ENCODE peak calls at places on chromosomes 5 and 9, in seven cellular contexts. P is GF-D8; Y is cardiac muscle cell; L is Kasumi-1; O is NCI-H82; Z is CD4-positive, alpha-beta memory T cell; X is RWPE1. E is an unnamed sample.

GRCh38 chr5:160466121-160466520 is 44.5 kb downstream of the PTTG1 start:
- DNase-seq in P (no peak), Y (no peak), L (no peak), O (no peak), Z (no peak), X (no peak), E (no peak)

GRCh38 chr5:6188976-6189375 is 189.4 kb downstream of the MED10 start:
- DNase-seq in P (no peak), Y (no peak), L (no peak), O (no peak), Z (no peak), X (no peak), E (no peak)

GRCh38 chr5:164504141-164504772 is 998.8 kb downstream of the MAT2B start:
- DNase-seq in P (no peak), Y (peak), L (peak), O (peak), Z (peak), X (peak), E (peak)

GRCh38 chr5:68534131-68534940 is 318.8 kb downstream of the PIK3R1 start:
- DNase-seq in P (no peak), Y (no peak), L (no peak), O (no peak), Z (no peak), X (no peak), E (peak)

GRCh38 chr5:39447059-39447458 is 22.3 kb upstream of the DAB2 start:
- DNase-seq in P (no peak), Y (no peak), L (no peak), O (no peak), Z (no peak), X (no peak), E (no peak)

GRCh38 chr9:136984464-136985026 is 1.8 kb downstream of the LCNL1 start:
- DNase-seq in P (no peak), Y (no peak), L (no peak), O (no peak), Z (no peak), X (no peak), E (no peak)

GRCh38 chr5:24161559-24161958 is 483.2 kb downstream of the CDH10 start:
- DNase-seq in P (no peak), Y (no peak), L (no peak), O (no peak), Z (no peak), X (peak), E (no peak)

GRCh38 chr9:96540106-96540505 is 79.5 kb downstream of the CDC14B start:
- DNase-seq in P (no peak), Y (no peak), L (no peak), O (no peak), Z (no peak), X (no peak), E (no peak)

GRCh38 chr5:90096415-90097081 is 313.0 kb downstream of the CETN3 start:
- DNase-seq in P (no peak), Y (peak), L (no peak), O (no peak), Z (no peak), X (peak), E (no peak)

GRCh38 chr5:91794856-91795548 is 411.9 kb upstream of the ARRDC3 start:
- DNase-seq in P (no peak), Y (no peak), L (no peak), O (no peak), Z (no peak), X (no peak), E (no peak)

GRCh38 chr5:134577796-134578577 is 52.5 kb downstream of the JADE2 start:
- DNase-seq in P (no peak), Y (peak), L (peak), O (peak), Z (peak), X (peak), E (no peak)

GRCh38 chr9:86944974-86945867 is 2.1 kb downstream of the GAS1 start:
- DNase-seq in P (no peak), Y (peak), L (no peak), O (no peak), Z (no peak), X (no peak), E (no peak)

GRCh38 chr9:20031836-20032235 is 243.0 kb upstream of the SLC24A2 start:
- DNase-seq in P (no peak), Y (no peak), L (no peak), O (no peak), Z (no peak), X (no peak), E (no peak)

GRCh38 chr5:37604290-37604689 is 225.2 kb downstream of the WDR70 start:
- DNase-seq in P (no peak), Y (no peak), L (no peak), O (no peak), Z (no peak), X (no peak), E (no peak)

GRCh38 chr5:491856-492155 is 32.4 kb downstream of the SLC9A3 start:
- DNase-seq in P (no peak), Y (no peak), L (no peak), O (no peak), Z (no peak), X (no peak), E (no peak)

GRCh38 chr5:122369416-122369815 is 57.4 kb downstream of the SNCAIP start:
- DNase-seq in P (no peak), Y (no peak), L (no peak), O (no peak), Z (no peak), X (no peak), E (no peak)

GRCh38 chr5:58117491-58117890 is 342.4 kb downstream of the PLK2 start:
- DNase-seq in P (no peak), Y (no peak), L (no peak), O (no peak), Z (no peak), X (no peak), E (no peak)

GRCh38 chr9:5443845-5444244 is 6.1 kb upstream of the PLGRKT start:
- DNase-seq in P (no peak), Y (no peak), L (no peak), O (no peak), Z (no peak), X (no peak), E (no peak)

GRCh38 chr5:180098991-180099732 is 27.6 kb upstream of the RNF130 start:
- DNase-seq in P (no peak), Y (no peak), L (no peak), O (no peak), Z (no peak), X (no peak), E (no peak)

GRCh38 chr9:134408389-134408788 is 82.1 kb downstream of the RXRA start:
- DNase-seq in P (no peak), Y (no peak), L (no peak), O (no peak), Z (no peak), X (no peak), E (no peak)

GRCh38 chr9:136835932-136836901 is 6.1 kb upstream of the AJM1 start:
- DNase-seq in P (no peak), Y (no peak), L (no peak), O (no peak), Z (no peak), X (no peak), E (no peak)